ENCODE peak calls at places on chromosomes 1 and 21, in four cellular contexts. Q is body of pancreas, F is uterus, X is PC-9. S is an unnamed sample.
A peak's percentile ranks its signal among the peaks of the same experiment; 100 is the strongest.

GRCh38 chr1:92538048-92538412 is 51.3 kb upstream of the GFI1 start:
- DNase-seq in Q (no peak), F (no peak), X (no peak), S (no peak)

GRCh38 chr1:18599096-18599495 is 31.6 kb upstream of the PAX7 start:
- DNase-seq in Q (no peak), F (peak; percentile 29), X (no peak), S (no peak)

GRCh38 chr1:99737016-99737415 is 29.4 kb downstream of the FRRS1 start:
- DNase-seq in Q (no peak), F (no peak), X (peak; percentile 9), S (peak; percentile 46)

GRCh38 chr1:63882048-63882704 is 108.4 kb downstream of the ROR1 start:
- DNase-seq in Q (no peak), F (no peak), X (no peak), S (no peak)

GRCh38 chr1:58779837-58780585 is 3.8 kb downstream of the JUN start:
- DNase-seq in Q (peak; percentile 79), F (peak; percentile 33), X (peak; percentile 73), S (no peak)

GRCh38 chr21:45724345-45724961 is 80.9 kb downstream of the PCBP3 start:
- DNase-seq in Q (no peak), F (no peak), X (no peak), S (peak; percentile 29)

GRCh38 chr1:229070168-229070567 is 200.7 kb upstream of the RAB4A start:
- DNase-seq in Q (peak; percentile 90), F (peak; percentile 47), X (peak; percentile 6), S (peak; percentile 75)

GRCh38 chr21:26449161-26449560 is 123.9 kb downstream of the CYYR1 start:
- DNase-seq in Q (no peak), F (no peak), X (no peak), S (no peak)

GRCh38 chr1:2777428-2778219 is 23.9 kb downstream of the TTC34 start:
- DNase-seq in Q (no peak), F (no peak), X (no peak), S (no peak)

GRCh38 chr1:14689996-14690614 is 91.6 kb downstream of the KAZN start:
- DNase-seq in Q (no peak), F (no peak), X (no peak), S (no peak)

GRCh38 chr1:113452921-113453770 is 62.8 kb downstream of the MAGI3 start:
- DNase-seq in Q (peak; percentile 45), F (no peak), X (no peak), S (no peak)

GRCh38 chr1:24443241-24443656 is 27.6 kb downstream of the NIPAL3 start:
- DNase-seq in Q (no peak), F (no peak), X (no peak), S (no peak)

GRCh38 chr1:155858805-155859233 is 548 bp upstream of the SYT11 start:
- DNase-seq in Q (no peak), F (peak; percentile 47), X (no peak), S (peak; percentile 5)

GRCh38 chr1:10338047-10338446 is 60.8 kb upstream of the PGD start:
- DNase-seq in Q (peak; percentile 36), F (peak; percentile 38), X (peak; percentile 18), S (peak; percentile 47)

GRCh38 chr1:37958690-37959089 is 11.8 kb upstream of the INPP5B start:
- DNase-seq in Q (no peak), F (no peak), X (no peak), S (no peak)

GRCh38 chr1:175221548-175222175 is 29.1 kb upstream of the KIAA0040 start:
- DNase-seq in Q (peak; percentile 65), F (peak; percentile 40), X (peak; percentile 37), S (no peak)

GRCh38 chr1:109185357-109185756 is 28.4 kb upstream of the SARS1 start:
- DNase-seq in Q (no peak), F (no peak), X (no peak), S (no peak)

GRCh38 chr1:234844479-234845031 is 234.6 kb upstream of the IRF2BP2 start:
- DNase-seq in Q (no peak), F (no peak), X (no peak), S (no peak)

GRCh38 chr1:220335668-220336067 is 63.4 kb upstream of the RAB3GAP2 start:
- DNase-seq in Q (peak; percentile 85), F (no peak), X (peak; percentile 57), S (no peak)

GRCh38 chr1:167991546-167991945 is 54.7 kb upstream of the MPC2 start:
- DNase-seq in Q (no peak), F (no peak), X (no peak), S (no peak)

GRCh38 chr1:190373705-190374336 is 103.8 kb downstream of the BRINP3 start:
- DNase-seq in Q (no peak), F (no peak), X (no peak), S (no peak)

GRCh38 chr1:226404063-226404903 is 3.6 kb downstream of the PARP1 start:
- DNase-seq in Q (no peak), F (no peak), X (no peak), S (no peak)

GRCh38 chr1:230066036-230066435 is 1.0 kb upstream of the GALNT2 start:
- DNase-seq in Q (no peak), F (no peak), X (no peak), S (no peak)

GRCh38 chr1:65197636-65198035 is 49.6 kb downstream of the AK4 start:
- DNase-seq in Q (no peak), F (no peak), X (no peak), S (no peak)

GRCh38 chr1:108079550-108079949 is 114.6 kb upstream of the VAV3 start:
- DNase-seq in Q (no peak), F (no peak), X (no peak), S (no peak)

GRCh38 chr1:185864331-185864730 is 130.1 kb downstream of the HMCN1 start:
- DNase-seq in Q (no peak), F (no peak), X (no peak), S (no peak)

GRCh38 chr1:162927421-162927820 is 66.4 kb upstream of the CCDC190 start:
- DNase-seq in Q (no peak), F (no peak), X (no peak), S (no peak)

GRCh38 chr1:107122241-107122640 is 18.6 kb upstream of the NTNG1 start:
- DNase-seq in Q (no peak), F (no peak), X (no peak), S (no peak)

GRCh38 chr1:247588060-247588459 is at the start of gene OR2G2:
- DNase-seq in Q (no peak), F (no peak), X (no peak), S (no peak)
- H3K4me1 ChIP-seq in Q (no peaks in the 10 kb centered on the region), F (no peaks in the 10 kb centered on the region), X (no peaks in the 10 kb centered on the region), S (no peaks in the 10 kb centered on the region)

GRCh38 chr1:219185486-219186117 is 11.9 kb downstream of the LYPLAL1 start:
- DNase-seq in Q (no peak), F (no peak), X (no peak), S (no peak)
- H3K4me3 ChIP-seq in Q (no peak overlapping the region), F (no peak overlapping the region), X (no peak overlapping the region), S (no peak overlapping the region)

GRCh38 chr1:212235848-212236247 is 49.4 kb upstream of the PPP2R5A start:
- DNase-seq in Q (no peak), F (no peak), X (no peak), S (no peak)
- H3K4me1 ChIP-seq in Q (peaks cover 56% of the 10 kb centered on the region), F (no peaks in the 10 kb centered on the region), X (peaks cover 32% of the 10 kb centered on the region), S (peaks cover 7% of the 10 kb centered on the region)

GRCh38 chr1:207822124-207822601 is 70.3 kb downstream of the CD46 start:
- DNase-seq in Q (no peak), F (no peak), X (no peak), S (no peak)

GRCh38 chr1:207822602-207823451 is 71.0 kb downstream of the CD46 start:
- DNase-seq in Q (peak; percentile 94), F (peak; percentile 88), X (peak; percentile 87), S (peak; percentile 94)

GRCh38 chr1:207823880-207824566 is 72.2 kb downstream of the CD46 start:
- DNase-seq in Q (peak; percentile 92), F (peak; percentile 81), X (peak; percentile 87), S (peak; percentile 73)

GRCh38 chr1:207824691-207825090 is 72.8 kb downstream of the CD46 start:
- DNase-seq in Q (no peak), F (peak; percentile 49), X (no peak), S (no peak)

GRCh38 chr1:207823531-207823879 is 71.7 kb downstream of the CD46 start:
- DNase-seq in Q (no peak), F (no peak), X (no peak), S (no peak)
- H3K4me3 ChIP-seq in Q (peak overlapping the region; percentile 55), F (peak overlapping the region; percentile 78), X (peak overlapping the region; percentile 65), S (peak overlapping the region; percentile 77)

S was measured in heart right ventricle.